ENCODE peak calls at places on chromosomes 13 and 19, in seven cellular contexts. M is neural progenitor cell, X is lower leg skin, R is hepatocyte, G is BJ, C is astrocyte of the spinal cord, Q is astrocyte. B is an unnamed sample.

GRCh38 chr19:42349378-42350107 is 24.1 kb downstream of the MEGF8 start:
- DNase-seq in Q (no peak), G (no peak), X (no peak), R (no peak), M (no peak), C (no peak), B (no peak)

GRCh38 chr13:47114030-47114429 is 217.2 kb upstream of the HTR2A start:
- DNase-seq in X (no peak), C (peak), R (no peak), G (peak), M (peak), Q (peak), B (peak)

GRCh38 chr13:100314132-100314910 is 225.4 kb downstream of the PCCA start:
- DNase-seq in R (no peak), X (no peak), C (no peak), Q (no peak), G (no peak), M (no peak), B (no peak)

GRCh38 chr13:99496322-99497142 is 4.7 kb upstream of the TM9SF2 start:
- DNase-seq in G (no peak), R (no peak), C (no peak), Q (peak), X (peak), M (no peak), B (peak)

GRCh38 chr19:14404322-14404721 is 14.8 kb downstream of the DDX39A start:
- DNase-seq in R (no peak), M (no peak), X (no peak), Q (no peak), C (no peak), G (no peak), B (no peak)

GRCh38 chr19:50830266-50831025 is 2.9 kb downstream of the KLK15 start:
- DNase-seq in Q (no peak), R (no peak), X (no peak), C (no peak), M (no peak), G (no peak), B (no peak)

GRCh38 chr13:45055198-45055901 is 65.0 kb upstream of the GTF2F2 start:
- DNase-seq in C (peak), Q (peak), M (no peak), G (peak), R (peak), X (peak), B (peak)

GRCh38 chr19:48556825-48557224 is 4.9 kb downstream of the SULT2B1 start:
- DNase-seq in Q (no peak), X (no peak), R (no peak), M (no peak), C (no peak), G (no peak), B (no peak)

GRCh38 chr19:5627395-5627904 is 4.6 kb downstream of the SAFB start:
- DNase-seq in X (peak), C (no peak), R (no peak), G (no peak), Q (peak), M (peak), B (peak)

GRCh38 chr19:29878973-29879654 is 62.9 kb upstream of the URI1 start:
- DNase-seq in C (no peak), Q (peak), X (peak), R (no peak), G (peak), M (peak), B (peak)

GRCh38 chr13:49678172-49678914 is 12.9 kb downstream of the EBPL start:
- DNase-seq in Q (no peak), M (no peak), G (no peak), C (no peak), R (no peak), X (no peak), B (no peak)

GRCh38 chr13:31895687-31896086 is 135.9 kb upstream of the FRY start:
- DNase-seq in M (no peak), C (no peak), Q (no peak), X (no peak), G (no peak), R (no peak), B (no peak)

GRCh38 chr19:4369888-4370260 is 26.5 kb downstream of the MPND start:
- DNase-seq in C (peak), Q (no peak), M (peak), X (no peak), G (no peak), R (no peak), B (no peak)

GRCh38 chr19:806815-807421 is 9.7 kb downstream of the PTBP1 start:
- DNase-seq in G (no peak), R (no peak), Q (no peak), X (no peak), M (no peak), C (no peak), B (no peak)

GRCh38 chr13:94454906-94455305 is 24.6 kb downstream of the DCT start:
- DNase-seq in C (no peak), G (no peak), X (no peak), Q (peak), M (no peak), R (no peak), B (no peak)

GRCh38 chr13:113855931-113856715 is 7.8 kb downstream of the GAS6 start:
- DNase-seq in M (no peak), G (no peak), Q (no peak), C (no peak), R (no peak), X (no peak), B (no peak)

GRCh38 chr19:47230122-47230920 is 678 bp downstream of the BBC3 start:
- DNase-seq in Q (peak), R (peak), X (peak), C (peak), M (peak), G (no peak), B (peak)

GRCh38 chr19:3868770-3869456 is at the start of gene ZFR2:
- DNase-seq in M (peak), Q (no peak), X (no peak), C (no peak), R (peak), G (no peak), B (no peak)

GRCh38 chr13:40682449-40683240 is 16.2 kb upstream of the FOXO1 start:
- DNase-seq in G (no peak), X (no peak), Q (peak), M (peak), C (peak), R (peak), B (no peak)

GRCh38 chr13:64276232-64276631 is 2860.6 kb upstream of the PCDH20 start:
- DNase-seq in C (no peak), X (no peak), M (no peak), G (no peak), Q (peak), R (no peak), B (no peak)

GRCh38 chr13:48253849-48254248 is 20.8 kb downstream of the ITM2B start:
- DNase-seq in M (no peak), X (no peak), G (no peak), Q (no peak), R (no peak), C (no peak), B (no peak)

GRCh38 chr19:8655340-8655709 is 24.9 kb downstream of the NFILZ start:
- DNase-seq in C (no peak), X (no peak), M (no peak), G (no peak), R (no peak), Q (no peak), B (no peak)

GRCh38 chr19:10979950-10980349 is 19.1 kb downstream of the SMARCA4 start:
- DNase-seq in M (no peak), Q (no peak), C (no peak), G (no peak), X (no peak), R (no peak), B (no peak)

GRCh38 chr13:71477735-71478134 is 389.3 kb downstream of the DACH1 start:
- DNase-seq in X (no peak), C (peak), M (peak), R (no peak), G (no peak), Q (no peak), B (no peak)

GRCh38 chr19:41224632-41225031 is 5.6 kb downstream of the AXL start:
- DNase-seq in G (no peak), R (no peak), M (no peak), X (no peak), C (no peak), Q (no peak), B (no peak)

GRCh38 chr13:48146122-48146521 is 51.2 kb upstream of the MED4 start:
- DNase-seq in R (no peak), M (no peak), G (no peak), Q (no peak), X (no peak), C (no peak), B (no peak)

GRCh38 chr13:52845334-52845761 is 3.1 kb downstream of the PCDH8 start:
- DNase-seq in C (no peak), Q (no peak), M (peak), R (no peak), G (no peak), X (no peak), B (no peak)

GRCh38 chr13:87887459-87888123 is 216.4 kb downstream of the SLITRK5 start:
- DNase-seq in G (no peak), R (no peak), X (no peak), Q (no peak), M (peak), C (no peak), B (no peak)

GRCh38 chr19:49997709-49998108 is 27.5 kb downstream of the VRK3 start:
- DNase-seq in R (no peak), M (peak), G (no peak), Q (no peak), C (no peak), X (no peak), B (no peak)

GRCh38 chr19:17220207-17220758 is 5.1 kb downstream of the USE1 start:
- DNase-seq in X (no peak), M (no peak), R (peak), Q (peak), C (peak), G (no peak), B (peak)

GRCh38 chr13:34334984-34335661 is 517.2 kb downstream of the RFC3 start:
- DNase-seq in G (no peak), M (no peak), C (no peak), R (no peak), X (no peak), Q (no peak), B (peak)

GRCh38 chr13:41054919-41055619 is 6.2 kb upstream of the WBP4 start:
- DNase-seq in R (peak), M (peak), X (no peak), Q (no peak), G (no peak), C (no peak), B (no peak)

GRCh38 chr13:60733933-60734332 is 336.9 kb downstream of the TDRD3 start:
- DNase-seq in M (peak), R (no peak), X (no peak), Q (no peak), G (no peak), C (no peak), B (no peak)

GRCh38 chr19:30520735-30521479 is 148.7 kb downstream of the ZNF536 start:
- DNase-seq in R (no peak), M (no peak), C (no peak), G (no peak), X (no peak), Q (no peak), B (no peak)

GRCh38 chr19:45952691-45953505 is 20.8 kb downstream of the NOVA2 start:
- DNase-seq in C (peak), R (peak), Q (peak), X (no peak), G (no peak), M (peak), B (peak)
- H3K4me3 ChIP-seq in C (no peak), R (peak), Q (no peak), X (no peak), G (peak), M (peak), B (peak)

DNA sequence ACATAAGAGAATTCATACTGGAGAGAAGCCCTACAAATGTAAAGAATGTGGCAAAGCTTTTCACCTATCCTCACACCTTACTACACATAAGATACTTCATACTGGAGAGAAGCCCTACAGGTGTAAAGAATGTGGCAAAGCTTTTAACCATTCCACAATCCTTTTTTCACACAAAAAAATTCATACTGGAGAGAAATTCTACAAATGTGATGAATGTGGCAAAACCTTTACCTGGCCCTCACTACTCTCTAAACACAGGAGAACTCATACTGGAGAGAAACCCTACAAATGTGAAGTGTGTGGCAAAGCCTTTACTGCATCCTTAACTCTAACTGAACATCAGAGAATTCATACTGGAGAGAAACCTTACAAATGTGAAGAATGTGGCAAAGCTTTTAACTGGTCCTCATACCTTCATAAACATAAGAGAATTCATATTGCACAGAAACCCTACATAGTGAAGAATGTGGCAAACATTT is 14.0 kb upstream of the ZNF506 start:
- DNase-seq in C (no peak), R (no peak), Q (no peak), G (no peak), X (no peak), M (no peak), B (no peak)
- TF ChIP-seq CTCF in C (no peak), R (no peak), Q (no peak), G (no peak), X (no peak), M (no peak), B (no peak)

GRCh38 chr13:74026753-74027152 is 107.5 kb downstream of the KLF12 start:
- DNase-seq in Q (peak), R (peak), C (peak), M (no peak), X (no peak), G (no peak), B (no peak)
- H3K4me3 ChIP-seq in Q (no peak), R (no peak), C (no peak), M (no peak), X (no peak), G (no peak), B (no peak)

DNA sequence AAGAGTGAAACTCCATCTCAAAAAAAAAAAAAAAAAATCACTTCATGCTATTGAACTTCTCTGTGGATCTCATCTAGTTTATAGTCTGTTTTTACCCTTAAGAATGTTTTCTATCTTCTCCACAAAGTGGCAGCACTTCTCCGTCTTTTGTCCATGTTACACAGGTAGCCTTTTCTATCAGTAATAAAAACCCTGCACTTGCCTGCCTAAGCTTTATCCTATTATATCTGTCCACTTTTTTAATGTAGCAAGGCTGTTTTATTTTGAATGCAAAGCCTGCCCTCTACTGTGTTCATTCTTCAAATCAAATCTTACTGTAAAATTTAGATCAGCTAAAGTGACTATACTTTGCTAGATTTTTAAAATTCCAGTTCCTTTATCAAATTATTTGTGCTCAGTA is 124.0 kb downstream of the STOML3 start:
- DNase-seq in Q (no peak), C (no peak), X (no peak), G (no peak), R (no peak), M (no peak), B (no peak)
- TF ChIP-seq CTCF in Q (peak), C (no peak), X (no peak), G (no peak), R (peak), M (no peak), B (no peak)

GRCh38 chr13:102901615-102902305 is 55.9 kb downstream of the ERCC5 start:
- DNase-seq in M (no peak), C (no peak), X (no peak), R (no peak), G (no peak), Q (peak), B (peak)

GRCh38 chr13:102902789-102903347 is 57.0 kb downstream of the ERCC5 start:
- DNase-seq in R (peak), X (no peak), M (no peak), Q (no peak), C (no peak), G (no peak), B (no peak)

GRCh38 chr13:102897371-102898138 is 51.7 kb downstream of the ERCC5 start:
- DNase-seq in M (no peak), G (no peak), C (no peak), R (no peak), Q (no peak), X (no peak), B (no peak)

GRCh38 chr13:102901056-102901455 is 55.2 kb downstream of the ERCC5 start:
- DNase-seq in Q (no peak), C (no peak), G (no peak), X (no peak), R (peak), M (no peak), B (no peak)

DNA sequence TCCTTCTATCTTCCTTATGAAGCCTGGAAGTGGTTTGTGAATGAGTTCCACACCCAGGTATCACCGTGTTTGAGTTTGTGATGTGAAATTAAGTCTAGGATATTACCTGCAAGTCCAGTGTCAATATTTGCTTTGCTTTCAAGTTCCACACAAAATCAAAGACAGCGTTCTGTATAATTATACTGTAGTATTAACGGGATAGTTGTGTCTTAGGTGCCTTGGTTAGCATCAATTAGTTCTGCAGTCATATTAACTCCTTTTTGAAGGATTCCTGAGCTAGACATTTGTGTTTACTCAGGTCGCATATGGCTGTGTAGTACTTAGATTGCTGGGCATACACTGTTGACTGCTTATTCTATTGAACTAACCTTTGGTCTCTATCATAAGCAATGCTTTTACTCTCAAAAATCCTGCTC is 54.4 kb downstream of the ERCC5 start:
- DNase-seq in Q (no peak), X (no peak), C (no peak), R (peak), G (no peak), M (no peak), B (no peak)
- H3K4me3 ChIP-seq in Q (no peak), X (no peak), C (no peak), R (no peak), G (no peak), M (no peak), B (no peak)

GRCh38 chr13:32911506-32911905 is 104.7 kb upstream of the KL start:
- DNase-seq in M (peak), C (peak), R (peak), X (no peak), G (no peak), Q (no peak), B (peak)
- TF ChIP-seq CTCF in M (peak), C (peak), R (peak), X (no peak), G (peak), Q (peak), B (peak)

B was measured in foreskin fibroblast.